ENCODE peak calls at places on chromosome 22, in ten cellular contexts. Q is HEK293T; N is fibroblast of lung; O is GM23248; B is activated CD4-positive, alpha-beta T cell treated with anti-CD3 and anti-CD28 coated beads for 1 hour; G is CD8-positive, alpha-beta memory T cell; Z is COR-L47; S is glutamatergic neuron; Y is GM12864; W is T1000. L is an unnamed sample.

GRCh38 chr22:35622132-35622913 is 5.2 kb upstream of the MB start:
- DNase-seq in Q (no peak), O (no peak), N (no peak), B (no peak), Z (peak), G (no peak), Y (no peak), S (no peak), W (no peak), L (no peak)

GRCh38 chr22:46649176-46650077 is 29.2 kb downstream of the GRAMD4 start:
- DNase-seq in N (no peak), Z (peak), W (no peak), Q (no peak), Y (no peak), O (peak), G (no peak), S (no peak), B (no peak), L (no peak)

GRCh38 chr22:17990167-17990566 is 34.2 kb downstream of the MICAL3 start:
- DNase-seq in G (no peak), B (no peak), N (peak), Q (no peak), O (no peak), Z (no peak), W (no peak), Y (no peak), S (no peak), L (no peak)

GRCh38 chr22:36352775-36353507 is 34.8 kb downstream of the MYH9 start:
- DNase-seq in Z (no peak), Y (no peak), G (no peak), S (no peak), W (peak), Q (no peak), O (no peak), B (no peak), N (peak), L (no peak)

GRCh38 chr22:45444168-45444567 is 30.7 kb downstream of the RIBC2 start:
- DNase-seq in N (peak), O (no peak), B (no peak), G (no peak), Z (no peak), Y (no peak), W (no peak), Q (no peak), S (no peak), L (no peak)

GRCh38 chr22:46801331-46801811 is 38.9 kb downstream of the TBC1D22A start:
- DNase-seq in Q (no peak), Z (no peak), Y (no peak), O (no peak), S (no peak), B (no peak), W (no peak), N (no peak), G (no peak), L (no peak)

GRCh38 chr22:28023036-28023435 is 104.0 kb upstream of the PITPNB start:
- DNase-seq in O (no peak), N (no peak), S (no peak), W (no peak), B (no peak), Q (no peak), G (no peak), Y (no peak), Z (no peak), L (no peak)

GRCh38 chr22:50178871-50179869 is 6.5 kb upstream of the TRABD start:
- DNase-seq in Z (no peak), N (no peak), O (no peak), Y (no peak), S (peak), W (no peak), Q (no peak), B (no peak), G (no peak), L (no peak)

GRCh38 chr22:30282616-30283046 is 6.7 kb downstream of the CASTOR1 start:
- DNase-seq in S (no peak), Z (no peak), Q (no peak), O (no peak), N (no peak), Y (no peak), G (no peak), W (no peak), B (no peak), L (no peak)

GRCh38 chr22:50525991-50526848 is 822 bp upstream of the SCO2 start:
- DNase-seq in Y (no peak), N (peak), S (peak), O (peak), Z (peak), G (peak), B (peak), W (peak), Q (peak), L (no peak)

GRCh38 chr22:41204066-41204465 is 1.0 kb upstream of the L3MBTL2 start:
- DNase-seq in O (no peak), B (no peak), Q (no peak), S (no peak), Z (no peak), G (no peak), N (no peak), W (no peak), Y (no peak), L (no peak)

GRCh38 chr22:32661296-32661695 is 140.2 kb upstream of the TIMP3 start:
- DNase-seq in Z (no peak), Q (no peak), Y (no peak), B (no peak), G (no peak), S (no peak), O (peak), W (peak), N (peak), L (no peak)

GRCh38 chr22:20155330-20156041 is 4.6 kb upstream of the CCDC188 start:
- DNase-seq in S (peak), W (peak), Y (no peak), Z (peak), N (peak), B (no peak), G (no peak), O (peak), Q (no peak), L (no peak)

GRCh38 chr22:27647540-27647939 is 154.0 kb downstream of the MN1 start:
- DNase-seq in N (no peak), G (no peak), Y (no peak), Z (no peak), Q (no peak), W (no peak), B (no peak), O (no peak), S (no peak), L (no peak)

GRCh38 chr22:42299586-42300285 is 29.3 kb upstream of the TCF20 start:
- DNase-seq in O (no peak), B (peak), Z (no peak), Y (no peak), W (no peak), S (no peak), G (peak), N (no peak), Q (no peak), L (no peak)

GRCh38 chr22:45903355-45904149 is 73.4 kb downstream of the WNT7B start:
- DNase-seq in Q (no peak), Y (no peak), W (peak), B (no peak), G (no peak), Z (no peak), N (peak), S (no peak), O (peak), L (no peak)

GRCh38 chr22:50178471-50178864 is 7.2 kb upstream of the TRABD start:
- DNase-seq in Z (no peak), S (peak), N (no peak), Q (no peak), B (no peak), O (peak), W (no peak), G (no peak), Y (no peak), L (no peak)

GRCh38 chr22:23693979-23694680 is 3.3 kb downstream of the RGL4 start:
- DNase-seq in S (no peak), N (no peak), B (no peak), Z (no peak), Y (no peak), W (no peak), O (no peak), G (no peak), Q (no peak), L (no peak)

GRCh38 chr22:47811971-47812370 is 1049.5 kb downstream of the TBC1D22A start:
- DNase-seq in S (no peak), Y (no peak), O (no peak), N (no peak), Q (no peak), W (no peak), B (no peak), G (no peak), Z (no peak), L (no peak)

GRCh38 chr22:25176175-25176574 is 23.5 kb upstream of the CRYBB3 start:
- DNase-seq in B (no peak), G (no peak), N (no peak), S (no peak), Y (no peak), W (no peak), Z (no peak), O (no peak), Q (no peak), L (no peak)

GRCh38 chr22:16965083-16965482 is 42.9 kb downstream of the GAB4 start:
- DNase-seq in B (no peak), W (no peak), G (no peak), N (no peak), Z (no peak), O (no peak), S (no peak), Y (no peak), Q (no peak), L (no peak)

GRCh38 chr22:39728236-39728860 is 157.8 kb downstream of the CACNA1I start:
- DNase-seq in G (no peak), N (no peak), S (no peak), O (no peak), Q (no peak), Z (no peak), W (no peak), B (no peak), Y (no peak), L (no peak)

GRCh38 chr22:39999144-39999757 is 4.5 kb downstream of the FAM83F start:
- DNase-seq in Y (no peak), G (no peak), Z (peak), N (peak), Q (no peak), S (no peak), B (no peak), O (peak), W (no peak), L (no peak)

GRCh38 chr22:31947296-31947695 is 3.0 kb downstream of the YWHAH start:
- DNase-seq in S (no peak), N (no peak), G (no peak), Q (no peak), O (no peak), B (no peak), Z (peak), Y (no peak), W (no peak), L (no peak)

GRCh38 chr22:37259540-37260029 is 15.5 kb upstream of the RAC2 start:
- DNase-seq in G (no peak), Y (no peak), N (peak), O (peak), S (no peak), B (no peak), Q (no peak), W (no peak), Z (no peak), L (no peak)

GRCh38 chr22:22397292-22397870 is 111.2 kb downstream of the ZNF280B start:
- DNase-seq in Y (no peak), O (peak), Z (no peak), B (no peak), W (no peak), G (no peak), S (no peak), N (peak), Q (no peak), L (no peak)

GRCh38 chr22:32590556-32590955 is 115.9 kb downstream of the FBXO7 start:
- DNase-seq in Z (no peak), Q (no peak), N (peak), B (no peak), O (peak), G (no peak), Y (no peak), S (no peak), W (no peak), L (no peak)

GRCh38 chr22:28186641-28187040 is 267.6 kb upstream of the PITPNB start:
- DNase-seq in Q (no peak), O (no peak), N (no peak), Z (no peak), B (no peak), G (no peak), W (no peak), Y (no peak), S (no peak), L (no peak)

GRCh38 chr22:48178536-48178935 is 1416.1 kb downstream of the TBC1D22A start:
- DNase-seq in O (no peak), B (no peak), N (no peak), S (no peak), G (no peak), W (no peak), Z (no peak), Y (no peak), Q (no peak), L (no peak)

GRCh38 chr22:42763965-42764480 is 43.4 kb upstream of the A4GALT start:
- DNase-seq in W (no peak), Z (no peak), Q (no peak), S (no peak), O (no peak), Y (no peak), B (no peak), N (no peak), G (no peak), L (no peak)

GRCh38 chr22:46067159-46068111 is 82.9 kb upstream of the PPARA start:
- DNase-seq in Q (no peak), B (no peak), Z (no peak), W (no peak), G (no peak), N (peak), S (peak), Y (no peak), O (peak), L (no peak)

GRCh38 chr22:36069368-36069767 is 40.7 kb upstream of the RBFOX2 start:
- DNase-seq in W (no peak), N (no peak), Y (no peak), B (no peak), Z (no peak), Q (no peak), S (no peak), G (no peak), O (no peak), L (no peak)

GRCh38 chr22:45997077-45997774 is 20.3 kb upstream of the WNT7B start:
- DNase-seq in G (no peak), B (no peak), Q (no peak), W (peak), O (peak), Z (peak), S (no peak), N (peak), Y (no peak), L (no peak)